ENCODE peak calls at places on chromosomes 5 and 9, in six cellular contexts. O, W, B, P, U and J are unnamed samples.

GRCh38 chr5:528625-529511 is 4.6 kb upstream of the SLC9A3 start:
- DNase-seq in P (no peak), B (no peak), U (no peak), W (no peak), O (no peak), J (no peak)

GRCh38 chr5:51072937-51073336 is 310.3 kb upstream of the ISL1 start:
- DNase-seq in W (no peak), P (no peak), O (no peak), U (no peak), B (no peak), J (no peak)

GRCh38 chr5:110716247-110717245 is 9.9 kb downstream of the TMEM232 start:
- DNase-seq in B (no peak), U (peak), O (no peak), P (no peak), W (no peak), J (no peak)

GRCh38 chr9:78439866-78440830 is 143.2 kb downstream of the PSAT1 start:
- DNase-seq in W (no peak), P (no peak), U (no peak), O (no peak), B (peak), J (no peak)

GRCh38 chr9:137240321-137240840 is 706 bp upstream of the TUBB4B start:
- DNase-seq in W (peak), B (no peak), O (no peak), U (peak), P (peak), J (no peak)

GRCh38 chr5:154472871-154473580 is 5.0 kb downstream of the HAND1 start:
- DNase-seq in W (no peak), O (peak), B (peak), P (no peak), U (no peak), J (peak)

GRCh38 chr9:131915181-131915580 is 164.5 kb downstream of the MED27 start:
- DNase-seq in B (no peak), P (peak), O (no peak), U (no peak), W (no peak), J (no peak)

GRCh38 chr9:13485068-13485596 is 205.6 kb upstream of the MPDZ start:
- DNase-seq in O (no peak), P (peak), U (peak), B (no peak), W (peak), J (no peak)

GRCh38 chr9:7407246-7407645 is 392.3 kb downstream of the DMAC1 start:
- DNase-seq in B (no peak), P (no peak), W (no peak), U (no peak), O (no peak), J (no peak)

GRCh38 chr9:18368206-18368605 is 105.7 kb upstream of the ADAMTSL1 start:
- DNase-seq in U (no peak), O (no peak), P (peak), W (no peak), B (no peak), J (no peak)

GRCh38 chr9:21558627-21559401 is 76.7 kb upstream of the IFNE start:
- DNase-seq in O (no peak), B (no peak), W (peak), P (peak), U (peak), J (peak)

GRCh38 chr5:1007221-1007680 is 1.4 kb upstream of the NKD2 start:
- DNase-seq in O (no peak), B (peak), P (no peak), U (no peak), W (no peak), J (no peak)

GRCh38 chr5:176609724-176610429 is at the start of gene GPRIN1:
- DNase-seq in U (peak), W (peak), B (peak), P (peak), O (peak), J (peak)

GRCh38 chr5:150301170-150301505 is 1.6 kb downstream of the ARSI start:
- DNase-seq in O (no peak), P (peak), U (no peak), B (no peak), W (peak), J (no peak)

GRCh38 chr9:87684627-87685204 is 41.2 kb upstream of the CTSL start:
- DNase-seq in P (peak), B (peak), O (peak), U (peak), W (peak), J (peak)

GRCh38 chr5:11483630-11484029 is 420.6 kb downstream of the CTNND2 start:
- DNase-seq in P (no peak), W (peak), O (no peak), U (no peak), B (no peak), J (no peak)

GRCh38 chr9:131539223-131539923 is 6.0 kb upstream of the PRRT1B start:
- DNase-seq in O (no peak), W (no peak), P (no peak), U (no peak), B (no peak), J (no peak)

GRCh38 chr5:143312822-143313221 is 90.7 kb downstream of the NR3C1 start:
- DNase-seq in B (no peak), P (no peak), W (no peak), U (no peak), O (no peak), J (no peak)

GRCh38 chr5:116622375-116623075 is 47.9 kb upstream of the SEMA6A start:
- DNase-seq in W (no peak), O (no peak), U (no peak), P (no peak), B (no peak), J (no peak)

GRCh38 chr5:151067632-151068031 is 13.2 kb downstream of the TNIP1 start:
- DNase-seq in O (no peak), P (no peak), B (no peak), U (no peak), W (no peak), J (no peak)

GRCh38 chr9:91714020-91714721 is 235.9 kb downstream of the ROR2 start:
- DNase-seq in P (peak), W (peak), O (peak), B (peak), U (peak), J (peak)

GRCh38 chr9:35341585-35341984 is 148.3 kb upstream of the RUSC2 start:
- DNase-seq in P (peak), B (no peak), U (no peak), O (peak), W (peak), J (no peak)

GRCh38 chr9:120776788-120777187 is 16.4 kb downstream of the FBXW2 start:
- DNase-seq in P (no peak), O (no peak), B (no peak), W (no peak), U (no peak), J (no peak)

GRCh38 chr9:96492993-96493531 is 43.1 kb downstream of the HABP4 start:
- DNase-seq in B (no peak), U (no peak), O (no peak), W (no peak), P (no peak), J (no peak)

GRCh38 chr9:27572566-27572917 is 739 bp downstream of the C9orf72 start:
- DNase-seq in P (no peak), U (peak), W (peak), B (no peak), O (no peak), J (no peak)

GRCh38 chr9:20649381-20649780 is 27.1 kb upstream of the MLLT3 start:
- DNase-seq in U (no peak), O (no peak), P (no peak), B (no peak), W (no peak), J (no peak)

GRCh38 chr9:130578865-130579737 is at the start of gene FUBP3:
- DNase-seq in O (peak), W (peak), U (peak), P (peak), B (peak), J (peak)

GRCh38 chr5:103519550-103519949 is 43.0 kb downstream of the NUDT12 start:
- DNase-seq in P (peak), U (peak), O (peak), W (no peak), B (no peak), J (no peak)

GRCh38 chr5:165328856-165329255 is 1823.4 kb downstream of the MAT2B start:
- DNase-seq in W (peak), O (no peak), B (no peak), P (peak), U (no peak), J (no peak)

GRCh38 chr5:165333623-165334022 is 1828.2 kb downstream of the MAT2B start:
- DNase-seq in W (peak), U (no peak), B (no peak), O (no peak), P (no peak), J (no peak)

GRCh38 chr5:165334186-165334585 is 1828.8 kb downstream of the MAT2B start:
- DNase-seq in U (no peak), B (no peak), W (no peak), P (peak), O (no peak), J (no peak)
- H3K4me2 ChIP-seq in U (no peak), B (no peak), W (no peak), P (no peak), O (no peak), J (no peak)

DNA sequence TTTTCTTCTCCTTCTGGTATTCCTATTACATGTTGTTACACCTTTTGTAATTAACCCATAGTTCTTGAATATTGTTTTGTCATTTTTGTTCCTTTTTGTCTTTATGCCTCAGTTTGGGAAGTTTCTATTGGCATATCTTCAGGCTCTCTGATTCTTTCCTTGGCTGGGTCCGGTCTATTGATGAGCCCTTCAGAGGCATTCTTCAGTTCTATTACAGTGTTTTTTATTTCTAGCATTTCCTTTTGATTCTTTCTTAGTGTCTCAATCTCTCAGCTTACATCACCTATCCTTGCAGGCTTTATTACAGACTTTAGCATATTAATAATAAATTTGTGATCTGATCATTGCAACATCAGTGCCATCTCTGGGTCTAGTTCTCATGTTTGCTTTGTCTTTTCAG is 33.8 kb downstream of the PHF2 start:
- DNase-seq in W (no peak), U (no peak), B (no peak), O (no peak), P (no peak), J (no peak)
- H4K91ac ChIP-seq in W (no peak), U (no peak), B (no peak), O (no peak), P (no peak), J (no peak)

GRCh38 chr9:93134018-93134739 is at the start of gene NINJ1:
- DNase-seq in P (peak), B (peak), W (peak), U (peak), O (peak), J (peak)
- H2AK5ac ChIP-seq in P (peak), B (peak), W (peak), U (no peak), O (no peak), J (peak)

GRCh38 chr5:127003798-127004495 is 26.4 kb downstream of the MARCHF3 start:
- DNase-seq in O (no peak), B (no peak), U (no peak), P (no peak), W (no peak), J (no peak)
- H3K4me2 ChIP-seq in O (no peak), B (no peak), U (no peak), P (no peak), W (no peak), J (no peak)

DNA sequence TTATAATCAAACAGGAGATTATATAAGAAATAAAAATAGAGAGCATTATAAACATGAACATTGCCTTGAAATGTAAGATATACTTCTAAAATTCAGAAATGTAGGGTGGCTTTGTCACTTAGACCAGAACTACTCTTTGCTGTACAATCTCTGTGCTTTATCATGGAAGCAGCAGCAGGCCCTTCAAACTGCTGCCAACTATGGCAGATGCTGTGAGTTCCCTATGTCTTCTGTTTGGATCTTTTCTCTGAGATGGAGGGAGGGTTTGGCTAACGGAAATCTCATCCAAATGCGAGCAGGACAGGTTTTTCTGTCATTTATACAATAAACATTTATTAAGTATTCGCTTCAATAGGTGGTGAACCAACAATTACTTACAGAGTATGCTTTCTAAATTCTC is 34.8 kb upstream of the RICTOR start:
- DNase-seq in O (no peak), B (no peak), P (no peak), U (no peak), W (no peak), J (no peak)
- H4K91ac ChIP-seq in O (no peak), B (no peak), P (no peak), U (no peak), W (no peak), J (no peak)

DNA sequence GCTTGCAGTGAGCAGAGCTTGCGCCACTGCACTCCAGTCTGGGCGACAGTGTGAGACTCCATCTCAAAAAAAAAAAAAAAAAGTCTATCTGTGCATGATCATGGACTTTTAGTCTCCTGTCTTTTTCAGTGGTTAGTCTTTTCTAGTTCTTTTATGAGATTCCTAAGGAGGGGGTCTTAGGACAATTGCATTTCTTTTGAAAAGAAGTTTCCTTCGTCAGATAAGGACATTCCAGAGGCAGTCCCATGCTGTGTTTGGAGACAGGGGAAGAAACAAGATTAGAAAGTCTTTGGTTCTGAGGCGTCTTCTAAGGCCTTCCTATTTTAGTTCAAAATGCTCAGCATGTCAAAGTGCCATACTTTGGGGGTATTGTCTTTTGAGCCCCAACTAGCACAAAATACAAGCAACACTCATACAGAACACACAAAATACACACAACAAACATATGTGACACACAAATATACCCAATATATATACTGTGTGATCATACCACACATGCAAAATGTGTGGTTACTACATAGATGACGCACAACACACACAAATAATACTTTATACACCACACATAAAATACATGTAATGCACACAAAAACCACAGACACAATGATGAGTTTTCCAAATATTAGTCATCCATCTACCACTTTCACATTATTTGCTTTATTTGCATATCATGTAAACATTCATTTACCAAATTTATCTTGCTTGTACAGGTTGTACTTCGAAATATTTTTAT is 394.5 kb downstream of the SPATA31D1 start:
- DNase-seq in W (no peak), O (no peak), B (no peak), U (no peak), P (no peak), J (peak)
- H2AK5ac ChIP-seq in W (no peak), O (no peak), B (no peak), U (no peak), P (no peak), J (no peak)

DNA sequence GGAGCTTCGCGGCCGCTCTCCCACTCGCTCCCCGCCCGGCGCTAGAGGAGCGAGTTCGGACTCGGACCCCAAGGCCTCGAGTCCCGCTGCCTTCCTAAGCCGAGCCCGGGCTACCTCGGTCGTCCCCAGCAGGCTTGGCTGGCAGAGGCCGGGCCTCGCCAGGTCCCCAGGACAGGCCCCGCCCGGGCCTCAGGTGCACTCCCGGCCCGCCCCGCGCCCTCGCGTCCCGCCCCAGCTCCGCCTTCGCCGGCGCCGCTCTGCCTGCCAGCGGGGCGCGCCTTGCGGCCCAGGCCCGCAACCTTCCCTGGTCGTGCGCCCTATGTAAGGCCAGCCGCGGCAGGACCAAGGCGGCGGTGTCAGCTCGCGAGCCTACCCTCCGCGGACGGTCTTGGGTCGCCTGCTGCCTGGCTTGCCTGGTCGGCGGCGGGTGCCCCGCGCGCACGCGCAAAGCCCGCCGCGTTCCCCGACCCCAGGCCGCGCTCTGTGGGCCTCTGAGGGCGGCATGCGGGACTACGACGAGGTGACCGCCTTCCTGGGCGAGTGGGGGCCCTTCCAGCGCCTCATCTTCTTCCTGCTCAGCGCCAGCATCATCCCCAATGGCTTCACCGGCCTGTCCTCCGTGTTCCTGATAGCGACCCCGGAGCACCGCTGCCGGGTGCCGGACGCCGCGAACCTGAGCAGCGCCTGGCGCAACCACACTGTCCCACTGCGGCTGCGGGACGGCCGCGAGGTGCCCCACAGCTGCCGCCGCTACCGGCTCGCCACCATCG is at the start of gene SLC22A5:
- DNase-seq in B (peak), W (peak), O (peak), U (peak), P (peak), J (peak)
- H3K4me2 ChIP-seq in B (peak), W (peak), O (peak), U (peak), P (peak), J (peak)